ENCODE peak calls at places on chromosomes 4 and X, in six cellular contexts. R is upper lobe of left lung, W is testis, I is sigmoid colon, Z is transverse colon, B is tibial nerve. U is an unnamed sample. For H3K4me1, the result is how much of the 10 kb centered on the place peaks cover.

GRCh38 chr4:156686120-156686519 is 285.5 kb downstream of the PDGFC start:
- DNase-seq in I (no peak), Z (no peak), B (no peak), W (no peak), R (no peak), U (no peak)

GRCh38 chrX:143854006-143854405 is 29.9 kb upstream of the UBE2NL start:
- DNase-seq in B (no peak), Z (no peak), W (no peak), R (no peak), I (no peak), U (no peak)

GRCh38 chr4:67204441-67204840 is 340.9 kb downstream of the CENPC start:
- DNase-seq in W (no peak), R (no peak), I (no peak), Z (no peak), B (no peak), U (no peak)

GRCh38 chrX:154401918-154402621 is 3.9 kb downstream of the RPL10 start:
- DNase-seq in I (no peak), W (no peak), Z (no peak), R (no peak), B (no peak), U (no peak)

GRCh38 chr4:141352775-141353544 is 132.3 kb downstream of the ZNF330 start:
- DNase-seq in I (no peak), B (no peak), W (no peak), R (no peak), Z (no peak), U (no peak)

GRCh38 chr4:106691749-106692148 is 323.2 kb upstream of the GIMD1 start:
- DNase-seq in Z (no peak), W (no peak), I (no peak), R (no peak), B (no peak), U (no peak)

GRCh38 chr4:174429701-174430100 is 92.6 kb downstream of the HPGD start:
- DNase-seq in W (no peak), Z (no peak), R (no peak), B (no peak), I (no peak), U (no peak)

GRCh38 chrX:1468250-1468772 is 15.6 kb upstream of the ASMTL start:
- DNase-seq in R (peak), B (no peak), W (peak), I (peak), Z (peak), U (no peak)

GRCh38 chr4:142322996-142323395 is 523.1 kb downstream of the INPP4B start:
- DNase-seq in R (no peak), Z (no peak), I (no peak), B (no peak), W (no peak), U (no peak)

GRCh38 chr4:103095080-103095479 is 4.6 kb downstream of the BDH2 start:
- DNase-seq in I (no peak), B (no peak), Z (no peak), W (no peak), R (no peak), U (no peak)

GRCh38 chrX:41382699-41383645 is 49.0 kb downstream of the DDX3X start:
- DNase-seq in R (no peak), I (no peak), Z (peak), W (no peak), B (no peak), U (no peak)

GRCh38 chr4:37770016-37770415 is 56.5 kb upstream of the PGM2 start:
- DNase-seq in W (no peak), B (no peak), R (no peak), Z (no peak), I (no peak), U (no peak)

GRCh38 chr4:164531336-164531735 is 222.6 kb upstream of the SMIM31 start:
- DNase-seq in I (no peak), Z (no peak), B (no peak), R (no peak), W (no peak), U (no peak)

GRCh38 chr4:83643036-83643435 is 107.1 kb downstream of the GPAT3 start:
- DNase-seq in W (no peak), R (no peak), I (no peak), B (no peak), Z (no peak), U (no peak)

GRCh38 chrX:154019633-154020499 is at the start of gene IRAK1:
- DNase-seq in W (no peak), R (peak), B (no peak), Z (peak), I (no peak), U (no peak)

GRCh38 chrX:151206871-151207270 is 30.5 kb downstream of the GPR50 start:
- DNase-seq in Z (no peak), W (no peak), I (no peak), B (no peak), R (no peak), U (no peak)

GRCh38 chr4:110865611-110866254 is 242.9 kb upstream of the PITX2 start:
- DNase-seq in Z (no peak), R (no peak), W (no peak), B (no peak), I (no peak), U (no peak)

GRCh38 chr4:24179201-24179840 is 289.5 kb upstream of the PPARGC1A start:
- DNase-seq in I (no peak), W (no peak), Z (no peak), B (no peak), R (no peak), U (no peak)

GRCh38 chr4:154928640-154929257 is 147.7 kb downstream of the RBM46 start:
- DNase-seq in B (no peak), W (peak), Z (no peak), R (no peak), I (no peak), U (no peak)

GRCh38 chr4:88953400-88953799 is 103.6 kb downstream of the FAM13A start:
- DNase-seq in B (no peak), R (no peak), I (no peak), W (no peak), Z (no peak), U (no peak)

GRCh38 chrX:252421-253291 is 28.5 kb upstream of the PLCXD1 start:
- DNase-seq in W (no peak), B (no peak), I (peak), Z (no peak), R (no peak), U (peak)

GRCh38 chrX:257681-258289 is 23.4 kb upstream of the PLCXD1 start:
- DNase-seq in R (no peak), I (peak), B (no peak), Z (no peak), W (no peak), U (no peak)

GRCh38 chrX:253451-254297 is 27.5 kb upstream of the PLCXD1 start:
- DNase-seq in B (no peak), W (no peak), R (no peak), Z (no peak), I (peak), U (peak)

GRCh38 chrX:255923-256331 is 25.3 kb upstream of the PLCXD1 start:
- DNase-seq in R (no peak), W (no peak), Z (no peak), I (no peak), B (no peak), U (no peak)

GRCh38 chrX:254630-255215 is 26.5 kb upstream of the PLCXD1 start:
- DNase-seq in B (no peak), I (peak), W (no peak), R (peak), Z (no peak), U (no peak)
- H3K4me1 ChIP-seq in B (under half), I (under half), W (under half), R (under half), Z (under half), U (under half)

GRCh38 chr4:184648220-184649025 is 824 bp downstream of the CASP3 start:
- DNase-seq in B (peak), I (peak), W (peak), Z (peak), R (peak), U (no peak)
- TF ChIP-seq POLR2A in B (no peak), I (no peak), W (no peak), Z (no peak), R (no peak), U (no peak)

DNA sequence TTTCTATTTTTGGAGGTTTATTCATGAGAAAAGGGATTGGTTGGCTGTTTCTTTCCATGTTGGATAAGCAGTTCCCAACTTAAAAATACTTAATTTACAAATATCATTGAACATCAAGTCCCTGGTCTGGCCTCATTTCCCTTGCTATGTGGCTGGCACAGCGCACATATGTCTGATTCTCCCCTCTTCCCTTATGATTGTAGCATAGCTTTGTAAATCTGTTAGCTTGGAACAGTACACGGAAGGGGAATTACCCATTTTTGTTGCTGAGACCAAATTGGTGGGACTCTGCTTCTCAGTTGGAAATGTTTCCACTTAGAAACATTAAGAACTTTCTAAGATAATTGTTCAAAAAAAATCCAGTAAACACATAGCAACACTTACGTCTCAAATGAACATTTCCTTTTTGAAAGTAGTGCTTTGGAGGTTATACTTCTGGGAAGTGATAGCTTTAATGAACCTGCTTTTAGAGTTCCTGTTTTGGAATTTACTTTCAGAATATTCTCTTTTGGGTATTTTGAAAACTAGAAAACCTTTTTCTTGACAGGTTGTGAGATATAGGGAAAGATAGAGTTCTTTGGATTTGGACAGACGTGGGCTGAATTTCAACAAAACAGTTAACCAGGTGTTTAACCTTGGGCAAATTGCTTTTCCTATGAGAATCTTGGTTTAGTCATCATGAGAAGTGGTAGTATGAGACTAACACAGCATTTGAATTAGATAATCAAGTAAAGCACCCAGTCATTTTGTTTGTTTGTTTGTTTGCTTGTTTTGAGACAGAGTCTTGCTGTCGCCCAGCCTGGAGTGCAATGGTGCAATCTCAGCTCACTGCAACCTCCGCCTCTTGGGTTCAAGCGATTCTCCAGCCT is 47.3 kb downstream of the STIM2 start:
- DNase-seq in R (no peak), I (no peak), W (no peak), Z (no peak), B (no peak), U (no peak)
- H3K4me1 ChIP-seq in R (under half), I (under half), W (under half), Z (under half), B (under half), U (under half)

DNA sequence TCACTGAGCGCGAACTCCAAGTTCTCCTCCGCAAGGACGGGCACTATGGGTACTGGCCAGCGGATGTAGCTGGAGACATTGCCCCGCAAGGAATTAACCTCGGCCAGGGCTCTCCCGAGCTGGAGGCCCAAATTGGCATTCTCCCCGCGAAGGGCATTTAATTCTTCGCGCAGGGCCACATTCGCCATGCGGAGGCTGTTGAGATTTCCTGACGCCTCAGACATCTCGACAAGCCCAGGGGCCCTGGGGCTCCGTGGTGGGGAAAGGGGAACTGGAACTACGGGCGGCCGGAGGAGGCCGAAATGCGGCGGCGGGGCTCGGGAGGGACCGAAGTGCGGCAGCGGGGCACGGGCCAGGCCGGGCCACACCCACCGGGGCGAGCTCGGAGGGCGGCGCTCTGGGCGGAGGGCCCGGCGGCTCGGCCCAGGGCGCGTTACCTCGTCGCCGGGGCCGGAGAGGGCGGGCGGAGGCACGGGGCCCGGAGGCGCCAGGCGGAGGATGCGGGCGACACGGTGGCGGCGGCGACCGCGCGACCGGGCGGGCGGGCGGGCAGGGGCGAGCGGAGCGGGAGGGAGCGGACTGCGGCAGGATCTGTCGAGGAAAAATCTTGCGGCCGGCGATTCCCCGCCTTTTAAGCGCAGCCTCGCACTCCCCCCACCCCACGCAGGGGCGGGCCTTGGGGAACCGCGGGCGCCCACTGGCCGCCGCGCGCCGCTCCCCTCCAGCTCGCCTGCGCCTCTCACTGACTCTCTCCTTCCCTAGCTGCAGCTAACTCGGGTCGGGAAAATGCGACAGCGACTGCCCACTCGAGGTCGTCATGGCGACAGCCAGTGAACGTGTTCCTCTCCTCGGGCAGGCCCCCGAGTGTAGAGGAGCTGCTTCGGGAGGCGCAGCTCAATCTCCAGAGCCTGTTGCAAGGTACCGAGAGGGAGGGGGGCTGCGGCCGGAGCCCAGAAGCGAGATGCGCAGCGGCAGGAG is at the start of gene RTL5:
- DNase-seq in W (peak), Z (peak), I (peak), B (peak), R (peak), U (peak)
- TF ChIP-seq POLR2A in W (no peak), Z (peak), I (no peak), B (no peak), R (no peak), U (no peak)

DNA sequence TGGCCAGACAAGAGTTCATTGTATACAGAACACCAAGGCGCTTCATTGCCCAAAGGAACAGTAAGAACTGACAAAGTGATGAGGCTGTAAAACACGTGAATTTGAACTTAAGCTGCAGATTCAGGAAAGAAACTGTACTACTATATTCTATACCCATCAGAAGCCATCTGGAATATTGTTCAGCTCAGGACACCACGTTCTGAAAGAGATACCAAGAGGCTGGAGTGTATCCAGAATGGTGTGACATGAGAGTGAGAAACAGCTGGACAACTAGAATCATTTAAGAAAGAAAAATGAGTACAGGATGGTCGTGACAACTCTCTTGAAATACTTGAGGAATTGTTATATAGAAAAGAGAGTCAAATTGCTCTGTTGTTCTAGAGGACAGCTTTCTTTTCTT is 94.9 kb downstream of the MGST2 start:
- DNase-seq in W (no peak), Z (no peak), R (no peak), I (no peak), B (no peak), U (no peak)
- H3K4me1 ChIP-seq in W (under half), Z (under half), R (under half), I (under half), B (under half), U (under half)